ENCODE peak calls at places on chromosome 21, in nine cellular contexts. One of them, this sample, is unnamed.

GRCh38 chr21:45598666-45599065 is 44.9 kb upstream of the PCBP3 start:
- DNase-seq in GM23248: no peak
- DNase-seq in lower leg skin: no peak
- DNase-seq in astrocyte of the spinal cord: no peak
- DNase-seq in CD8-positive, alpha-beta T cell: no peak
- DNase-seq in fibroblast of mammary gland: no peak
- DNase-seq in fibroblast of villous mesenchyme: no peak
- DNase-seq in foreskin fibroblast: no peak
- DNase-seq in pancreas: no peak
- DNase-seq in this sample: no peak

GRCh38 chr21:27268290-27268689 is 301.4 kb upstream of the ADAMTS5 start:
- DNase-seq in fibroblast of villous mesenchyme: peak; percentile 60
- DNase-seq in GM23248: peak; percentile 65
- DNase-seq in CD8-positive, alpha-beta T cell: no peak
- DNase-seq in pancreas: no peak
- DNase-seq in foreskin fibroblast: peak; percentile 67
- DNase-seq in astrocyte of the spinal cord: peak; percentile 75
- DNase-seq in fibroblast of mammary gland: peak; percentile 78
- DNase-seq in lower leg skin: no peak
- DNase-seq in this sample: no peak

GRCh38 chr21:36701912-36702621 is 3.2 kb downstream of the SIM2 start:
- DNase-seq in astrocyte of the spinal cord: no peak
- DNase-seq in fibroblast of mammary gland: no peak
- DNase-seq in foreskin fibroblast: no peak
- DNase-seq in fibroblast of villous mesenchyme: no peak
- DNase-seq in CD8-positive, alpha-beta T cell: no peak
- DNase-seq in GM23248: no peak
- DNase-seq in pancreas: no peak
- DNase-seq in lower leg skin: no peak
- DNase-seq in this sample: no peak

GRCh38 chr21:44960141-44961092 is 20.6 kb downstream of the SLX9 start:
- DNase-seq in CD8-positive, alpha-beta T cell: no peak
- DNase-seq in astrocyte of the spinal cord: no peak
- DNase-seq in GM23248: no peak
- DNase-seq in lower leg skin: no peak
- DNase-seq in fibroblast of mammary gland: no peak
- DNase-seq in fibroblast of villous mesenchyme: no peak
- DNase-seq in foreskin fibroblast: no peak
- DNase-seq in pancreas: no peak
- DNase-seq in this sample: no peak

GRCh38 chr21:45581322-45581712 is 39.1 kb upstream of the SLC19A1 start:
- DNase-seq in pancreas: no peak
- DNase-seq in astrocyte of the spinal cord: no peak
- DNase-seq in fibroblast of villous mesenchyme: no peak
- DNase-seq in foreskin fibroblast: no peak
- DNase-seq in CD8-positive, alpha-beta T cell: no peak
- DNase-seq in GM23248: no peak
- DNase-seq in fibroblast of mammary gland: no peak
- DNase-seq in lower leg skin: no peak
- DNase-seq in this sample: no peak

GRCh38 chr21:31721381-31721780 is 10.5 kb downstream of the SCAF4 start:
- DNase-seq in lower leg skin: no peak
- DNase-seq in CD8-positive, alpha-beta T cell: no peak
- DNase-seq in fibroblast of villous mesenchyme: no peak
- DNase-seq in astrocyte of the spinal cord: no peak
- DNase-seq in fibroblast of mammary gland: no peak
- DNase-seq in foreskin fibroblast: no peak
- DNase-seq in GM23248: no peak
- DNase-seq in pancreas: no peak
- DNase-seq in this sample: no peak

GRCh38 chr21:25383545-25383944 is 223.7 kb downstream of the MRPL39 start:
- DNase-seq in lower leg skin: no peak
- DNase-seq in astrocyte of the spinal cord: no peak
- DNase-seq in fibroblast of mammary gland: no peak
- DNase-seq in CD8-positive, alpha-beta T cell: no peak
- DNase-seq in GM23248: no peak
- DNase-seq in foreskin fibroblast: no peak
- DNase-seq in fibroblast of villous mesenchyme: no peak
- DNase-seq in pancreas: no peak
- DNase-seq in this sample: no peak

GRCh38 chr21:42570841-42571387 is 57.3 kb downstream of the SLC37A1 start:
- DNase-seq in pancreas: no peak
- DNase-seq in GM23248: no peak
- DNase-seq in foreskin fibroblast: no peak
- DNase-seq in fibroblast of villous mesenchyme: no peak
- DNase-seq in CD8-positive, alpha-beta T cell: no peak
- DNase-seq in fibroblast of mammary gland: no peak
- DNase-seq in astrocyte of the spinal cord: no peak
- DNase-seq in lower leg skin: no peak
- DNase-seq in this sample: no peak

GRCh38 chr21:45041351-45041805 is 33.0 kb upstream of the ADARB1 start:
- DNase-seq in lower leg skin: peak; percentile 87
- DNase-seq in astrocyte of the spinal cord: peak; percentile 71
- DNase-seq in CD8-positive, alpha-beta T cell: no peak
- DNase-seq in GM23248: peak; percentile 91
- DNase-seq in fibroblast of mammary gland: peak; percentile 81
- DNase-seq in pancreas: no peak
- DNase-seq in fibroblast of villous mesenchyme: peak; percentile 98
- DNase-seq in foreskin fibroblast: peak; percentile 77
- DNase-seq in this sample: peak; percentile 84

GRCh38 chr21:26624983-26625519 is 52.0 kb upstream of the CYYR1 start:
- DNase-seq in fibroblast of mammary gland: no peak
- DNase-seq in astrocyte of the spinal cord: no peak
- DNase-seq in foreskin fibroblast: no peak
- DNase-seq in pancreas: no peak
- DNase-seq in CD8-positive, alpha-beta T cell: no peak
- DNase-seq in GM23248: no peak
- DNase-seq in lower leg skin: no peak
- DNase-seq in fibroblast of villous mesenchyme: no peak
- DNase-seq in this sample: no peak

GRCh38 chr21:44418876-44419230 is 36.5 kb upstream of the LRRC3 start:
- DNase-seq in foreskin fibroblast: no peak
- DNase-seq in astrocyte of the spinal cord: no peak
- DNase-seq in pancreas: no peak
- DNase-seq in fibroblast of villous mesenchyme: no peak
- DNase-seq in GM23248: no peak
- DNase-seq in CD8-positive, alpha-beta T cell: no peak
- DNase-seq in fibroblast of mammary gland: no peak
- DNase-seq in lower leg skin: no peak
- DNase-seq in this sample: no peak

DNA sequence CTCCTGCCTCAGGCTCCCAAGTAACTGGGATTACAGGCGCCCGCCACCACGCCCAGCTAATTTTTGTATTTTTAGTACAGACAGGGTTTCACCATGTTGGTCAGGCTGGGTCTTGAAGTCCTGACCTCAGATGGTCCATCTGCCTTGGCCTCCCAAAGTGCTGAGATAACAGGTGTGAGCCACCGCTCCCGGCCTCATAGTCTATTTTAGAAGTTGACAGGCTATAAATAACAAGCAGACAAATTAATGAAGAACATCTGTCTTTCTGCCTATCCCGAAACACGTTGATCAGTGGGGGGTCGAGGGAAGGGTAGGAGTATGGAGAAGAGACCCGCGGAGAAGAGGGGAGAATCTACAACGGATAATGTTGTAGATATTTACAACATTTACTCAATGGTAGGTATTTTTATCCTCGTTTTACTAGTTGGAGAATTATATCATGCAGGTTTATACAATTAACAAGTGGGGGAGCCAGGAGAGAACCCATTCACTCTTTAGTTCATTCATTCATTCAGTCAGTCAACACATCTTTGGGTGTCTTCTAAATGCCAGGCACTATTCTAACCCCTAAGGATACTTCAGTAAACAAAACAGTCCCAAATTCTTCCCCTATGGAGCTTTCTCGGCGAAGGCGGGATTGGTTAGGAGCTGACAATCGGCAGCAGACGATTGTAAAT is 501 bp upstream of the IFNAR2 start:
- DNase-seq in astrocyte of the spinal cord: no peak
- DNase-seq in foreskin fibroblast: no peak
- DNase-seq in CD8-positive, alpha-beta T cell: no peak
- DNase-seq in pancreas: no peak
- DNase-seq in GM23248: no peak
- DNase-seq in fibroblast of mammary gland: no peak
- DNase-seq in fibroblast of villous mesenchyme: no peak
- DNase-seq in lower leg skin: no peak
- DNase-seq in this sample: no peak
- H3K4me3 ChIP-seq in astrocyte of the spinal cord: peak overlapping the region; percentile 75
- H3K4me3 ChIP-seq in foreskin fibroblast: peak overlapping the region; percentile 89
- H3K4me3 ChIP-seq in CD8-positive, alpha-beta T cell: peak overlapping the region; percentile 90
- H3K4me3 ChIP-seq in pancreas: peak overlapping the region; percentile 57
- H3K4me3 ChIP-seq in GM23248: peak overlapping the region; percentile 93
- H3K4me3 ChIP-seq in fibroblast of mammary gland: peak overlapping the region; percentile 48
- H3K4me3 ChIP-seq in fibroblast of villous mesenchyme: peak overlapping the region; percentile 57
- H3K4me3 ChIP-seq in lower leg skin: no peak overlapping the region
- H3K4me3 ChIP-seq in this sample: peak overlapping the region; percentile 73

GRCh38 chr21:33019516-33019884 is 6.2 kb upstream of the OLIG2 start:
- DNase-seq in GM23248: no peak
- DNase-seq in pancreas: no peak
- DNase-seq in CD8-positive, alpha-beta T cell: no peak
- DNase-seq in fibroblast of mammary gland: no peak
- DNase-seq in lower leg skin: no peak
- DNase-seq in astrocyte of the spinal cord: no peak
- DNase-seq in foreskin fibroblast: no peak
- DNase-seq in fibroblast of villous mesenchyme: no peak
- DNase-seq in this sample: no peak

GRCh38 chr21:33018707-33019455 is 6.9 kb upstream of the OLIG2 start:
- DNase-seq in CD8-positive, alpha-beta T cell: no peak
- DNase-seq in foreskin fibroblast: no peak
- DNase-seq in pancreas: no peak
- DNase-seq in astrocyte of the spinal cord: no peak
- DNase-seq in lower leg skin: no peak
- DNase-seq in fibroblast of mammary gland: no peak
- DNase-seq in GM23248: no peak
- DNase-seq in fibroblast of villous mesenchyme: no peak
- DNase-seq in this sample: no peak

GRCh38 chr21:33021150-33021549 is 4.6 kb upstream of the OLIG2 start:
- DNase-seq in pancreas: no peak
- DNase-seq in GM23248: no peak
- DNase-seq in astrocyte of the spinal cord: no peak
- DNase-seq in fibroblast of villous mesenchyme: no peak
- DNase-seq in CD8-positive, alpha-beta T cell: no peak
- DNase-seq in foreskin fibroblast: no peak
- DNase-seq in fibroblast of mammary gland: no peak
- DNase-seq in lower leg skin: no peak
- DNase-seq in this sample: no peak

GRCh38 chr21:33020558-33021100 is 5.1 kb upstream of the OLIG2 start:
- DNase-seq in pancreas: no peak
- DNase-seq in astrocyte of the spinal cord: no peak
- DNase-seq in GM23248: no peak
- DNase-seq in lower leg skin: no peak
- DNase-seq in CD8-positive, alpha-beta T cell: no peak
- DNase-seq in foreskin fibroblast: no peak
- DNase-seq in fibroblast of mammary gland: no peak
- DNase-seq in fibroblast of villous mesenchyme: no peak
- DNase-seq in this sample: no peak

GRCh38 chr21:33019885-33020557 is 5.7 kb upstream of the OLIG2 start:
- DNase-seq in pancreas: no peak
- DNase-seq in fibroblast of villous mesenchyme: no peak
- DNase-seq in lower leg skin: no peak
- DNase-seq in fibroblast of mammary gland: no peak
- DNase-seq in CD8-positive, alpha-beta T cell: no peak
- DNase-seq in foreskin fibroblast: no peak
- DNase-seq in astrocyte of the spinal cord: no peak
- DNase-seq in GM23248: no peak
- DNase-seq in this sample: no peak
- H3K4me3 ChIP-seq in pancreas: peak overlapping the region; percentile 10
- H3K4me3 ChIP-seq in fibroblast of villous mesenchyme: no peak overlapping the region
- H3K4me3 ChIP-seq in lower leg skin: no peak overlapping the region
- H3K4me3 ChIP-seq in fibroblast of mammary gland: no peak overlapping the region
- H3K4me3 ChIP-seq in CD8-positive, alpha-beta T cell: peak overlapping the region; percentile 50
- H3K4me3 ChIP-seq in foreskin fibroblast: no peak overlapping the region
- H3K4me3 ChIP-seq in astrocyte of the spinal cord: no peak overlapping the region
- H3K4me3 ChIP-seq in GM23248: no peak overlapping the region
- H3K4me3 ChIP-seq in this sample: no peak overlapping the region

GRCh38 chr21:35216966-35217365 is 167.9 kb upstream of the RUNX1 start:
- DNase-seq in fibroblast of mammary gland: no peak
- DNase-seq in astrocyte of the spinal cord: no peak
- DNase-seq in lower leg skin: no peak
- DNase-seq in foreskin fibroblast: no peak
- DNase-seq in CD8-positive, alpha-beta T cell: no peak
- DNase-seq in fibroblast of villous mesenchyme: no peak
- DNase-seq in pancreas: no peak
- DNase-seq in GM23248: no peak
- DNase-seq in this sample: no peak

GRCh38 chr21:35219719-35220118 is 170.6 kb upstream of the RUNX1 start:
- DNase-seq in fibroblast of mammary gland: no peak
- DNase-seq in foreskin fibroblast: no peak
- DNase-seq in astrocyte of the spinal cord: no peak
- DNase-seq in lower leg skin: no peak
- DNase-seq in CD8-positive, alpha-beta T cell: no peak
- DNase-seq in GM23248: no peak
- DNase-seq in pancreas: no peak
- DNase-seq in fibroblast of villous mesenchyme: no peak
- DNase-seq in this sample: no peak

GRCh38 chr21:35215870-35216269 is 166.8 kb upstream of the RUNX1 start:
- DNase-seq in foreskin fibroblast: no peak
- DNase-seq in pancreas: no peak
- DNase-seq in fibroblast of mammary gland: no peak
- DNase-seq in lower leg skin: no peak
- DNase-seq in CD8-positive, alpha-beta T cell: no peak
- DNase-seq in fibroblast of villous mesenchyme: no peak
- DNase-seq in GM23248: no peak
- DNase-seq in astrocyte of the spinal cord: no peak
- DNase-seq in this sample: no peak

GRCh38 chr21:35219291-35219690 is 170.2 kb upstream of the RUNX1 start:
- DNase-seq in pancreas: no peak
- DNase-seq in foreskin fibroblast: no peak
- DNase-seq in fibroblast of villous mesenchyme: no peak
- DNase-seq in fibroblast of mammary gland: no peak
- DNase-seq in GM23248: no peak
- DNase-seq in astrocyte of the spinal cord: no peak
- DNase-seq in lower leg skin: no peak
- DNase-seq in CD8-positive, alpha-beta T cell: no peak
- DNase-seq in this sample: no peak

GRCh38 chr21:35217504-35218060 is 168.5 kb upstream of the RUNX1 start:
- DNase-seq in foreskin fibroblast: peak; percentile 94
- DNase-seq in CD8-positive, alpha-beta T cell: no peak
- DNase-seq in fibroblast of villous mesenchyme: peak; percentile 67
- DNase-seq in fibroblast of mammary gland: peak; percentile 85
- DNase-seq in GM23248: peak; percentile 93
- DNase-seq in astrocyte of the spinal cord: peak; percentile 79
- DNase-seq in lower leg skin: no peak
- DNase-seq in pancreas: no peak
- DNase-seq in this sample: no peak
- H3K4me3 ChIP-seq in foreskin fibroblast: no peak overlapping the region
- H3K4me3 ChIP-seq in CD8-positive, alpha-beta T cell: no peak overlapping the region
- H3K4me3 ChIP-seq in fibroblast of villous mesenchyme: no peak overlapping the region
- H3K4me3 ChIP-seq in fibroblast of mammary gland: no peak overlapping the region
- H3K4me3 ChIP-seq in GM23248: no peak overlapping the region
- H3K4me3 ChIP-seq in astrocyte of the spinal cord: no peak overlapping the region
- H3K4me3 ChIP-seq in lower leg skin: no peak overlapping the region
- H3K4me3 ChIP-seq in pancreas: no peak overlapping the region
- H3K4me3 ChIP-seq in this sample: no peak overlapping the region

DNA sequence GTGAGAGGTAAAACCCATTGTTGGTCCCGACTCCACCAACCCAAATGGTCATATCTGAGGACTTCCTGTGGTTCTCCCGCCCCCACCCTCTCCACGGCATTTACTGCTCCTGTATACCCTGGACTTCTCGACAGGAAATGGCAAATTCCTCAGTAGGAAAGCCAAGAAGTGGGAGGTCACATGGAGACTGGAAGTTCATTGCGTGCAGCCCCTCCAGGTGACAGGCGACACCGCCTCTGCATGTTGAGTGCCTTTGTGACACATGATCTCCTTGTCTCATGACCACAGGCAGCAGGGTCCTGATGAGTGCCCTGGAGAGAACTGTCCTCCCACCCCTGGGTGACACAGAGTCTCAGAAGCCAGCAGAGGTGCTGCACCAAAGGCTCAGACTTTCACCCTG is 24.2 kb downstream of the ERG start:
- DNase-seq in fibroblast of mammary gland: no peak
- DNase-seq in astrocyte of the spinal cord: no peak
- DNase-seq in pancreas: no peak
- DNase-seq in CD8-positive, alpha-beta T cell: no peak
- DNase-seq in foreskin fibroblast: no peak
- DNase-seq in fibroblast of villous mesenchyme: no peak
- DNase-seq in GM23248: no peak
- DNase-seq in lower leg skin: no peak
- DNase-seq in this sample: peak; percentile 28
- H3K4me3 ChIP-seq in fibroblast of mammary gland: no peak overlapping the region
- H3K4me3 ChIP-seq in astrocyte of the spinal cord: no peak overlapping the region
- H3K4me3 ChIP-seq in pancreas: no peak overlapping the region
- H3K4me3 ChIP-seq in CD8-positive, alpha-beta T cell: no peak overlapping the region
- H3K4me3 ChIP-seq in foreskin fibroblast: no peak overlapping the region
- H3K4me3 ChIP-seq in fibroblast of villous mesenchyme: no peak overlapping the region
- H3K4me3 ChIP-seq in GM23248: no peak overlapping the region
- H3K4me3 ChIP-seq in lower leg skin: no peak overlapping the region
- H3K4me3 ChIP-seq in this sample: no peak overlapping the region